ENCODE peak calls at places on chromosomes 3 and 15, in eight cellular contexts. L is GM12878, Q is upper lobe of left lung, K is HepG2, P is Panc1, W is K562, T is HCT116, J is GM23338. Z is an unnamed sample.

GRCh38 chr15:74050835-74051234 is 31.5 kb downstream of the GOLGA6A start:
- ATAC-seq in L (no peak), Q (no peak), K (no peak), P (no peak), W (no peak), T (no peak), J (no peak), Z (no peak)

GRCh38 chr15:57015897-57016296 is 97.5 kb downstream of the TCF12 start:
- ATAC-seq in L (no peak), Q (no peak), K (no peak), P (no peak), W (no peak), T (no peak), J (no peak), Z (no peak)

GRCh38 chr3:123258811-123259420 is 57.2 kb downstream of the SEC22A start:
- ATAC-seq in L (peak), Q (no peak), K (peak), P (peak), W (peak), T (peak), J (peak), Z (peak)

GRCh38 chr3:41630708-41631107 is 331.2 kb downstream of the ULK4 start:
- ATAC-seq in L (no peak), Q (no peak), K (peak), P (no peak), W (no peak), T (no peak), J (no peak), Z (no peak)

GRCh38 chr15:67067161-67067853 is 1.9 kb downstream of the SMAD3 start:
- ATAC-seq in L (peak), Q (no peak), K (no peak), P (no peak), W (peak), T (no peak), J (peak), Z (no peak)

GRCh38 chr3:78123058-78123457 is 1083.2 kb downstream of the ROBO2 start:
- ATAC-seq in L (no peak), Q (no peak), K (no peak), P (no peak), W (no peak), T (no peak), J (no peak), Z (no peak)

GRCh38 chr3:152404976-152405375 is 136.2 kb downstream of the MBNL1 start:
- ATAC-seq in L (no peak), Q (no peak), K (no peak), P (no peak), W (no peak), T (no peak), J (no peak), Z (no peak)

GRCh38 chr15:63069616-63069952 is 27.0 kb downstream of the TPM1 start:
- ATAC-seq in L (no peak), Q (no peak), K (no peak), P (no peak), W (no peak), T (no peak), J (no peak), Z (no peak)

GRCh38 chr3:171412054-171412453 is 48.2 kb downstream of the TNIK start:
- ATAC-seq in L (peak), Q (no peak), K (no peak), P (no peak), W (no peak), T (no peak), J (no peak), Z (no peak)

GRCh38 chr3:172766718-172767405 is 16.3 kb downstream of the ECT2 start:
- ATAC-seq in L (no peak), Q (no peak), K (no peak), P (no peak), W (no peak), T (no peak), J (no peak), Z (no peak)

GRCh38 chr15:31869640-31870335 is 160.5 kb upstream of the CHRNA7 start:
- ATAC-seq in L (no peak), Q (no peak), K (peak), P (peak), W (no peak), T (no peak), J (peak), Z (peak)

GRCh38 chr3:106446271-106446670 is 577.5 kb upstream of the CBLB start:
- ATAC-seq in L (no peak), Q (no peak), K (no peak), P (no peak), W (no peak), T (no peak), J (no peak), Z (no peak)

GRCh38 chr3:67278015-67278618 is 280.0 kb downstream of the KBTBD8 start:
- ATAC-seq in L (no peak), Q (peak), K (no peak), P (no peak), W (no peak), T (no peak), J (no peak), Z (no peak)

GRCh38 chr3:13400114-13400696 is 19.9 kb downstream of the NUP210 start:
- ATAC-seq in L (no peak), Q (no peak), K (no peak), P (no peak), W (no peak), T (no peak), J (no peak), Z (no peak)

GRCh38 chr15:33215941-33216872 is 21.7 kb upstream of the FMN1 start:
- ATAC-seq in L (peak), Q (no peak), K (no peak), P (no peak), W (peak), T (peak), J (peak), Z (no peak)

GRCh38 chr3:42164635-42165034 is 73.5 kb downstream of the TRAK1 start:
- ATAC-seq in L (no peak), Q (no peak), K (no peak), P (no peak), W (no peak), T (no peak), J (no peak), Z (peak)

GRCh38 chr3:39434574-39434973 is 28.1 kb downstream of the RPSA start:
- ATAC-seq in L (peak), Q (peak), K (no peak), P (no peak), W (no peak), T (no peak), J (no peak), Z (no peak)

GRCh38 chr3:535566-536416 is 339.2 kb downstream of the CHL1 start:
- ATAC-seq in L (no peak), Q (no peak), K (no peak), P (no peak), W (peak), T (no peak), J (no peak), Z (peak)

GRCh38 chr15:58297639-58298038 is 134.2 kb upstream of the LIPC start:
- ATAC-seq in L (no peak), Q (no peak), K (no peak), P (no peak), W (no peak), T (no peak), J (no peak), Z (no peak)

GRCh38 chr3:11136871-11137626 is 17.2 kb upstream of the HRH1 start:
- ATAC-seq in L (no peak), Q (peak), K (peak), P (peak), W (peak), T (peak), J (peak), Z (peak)

GRCh38 chr3:53789459-53789858 is 56.8 kb downstream of the CHDH start:
- ATAC-seq in L (no peak), Q (no peak), K (no peak), P (no peak), W (no peak), T (no peak), J (no peak), Z (no peak)

GRCh38 chr3:169658311-169658931 is 5.1 kb downstream of the MECOM start:
- ATAC-seq in L (no peak), Q (peak), K (no peak), P (no peak), W (no peak), T (no peak), J (peak), Z (no peak)

GRCh38 chr3:33030802-33031201 is 66.1 kb downstream of the GLB1 start:
- ATAC-seq in L (peak), Q (no peak), K (peak), P (no peak), W (peak), T (peak), J (peak), Z (no peak)

GRCh38 chr3:9976736-9977709 is 9.6 kb downstream of the EMC3 start:
- ATAC-seq in L (peak), Q (peak), K (peak), P (peak), W (peak), T (peak), J (no peak), Z (peak)

GRCh38 chr3:155603302-155603701 is 141.6 kb downstream of the PLCH1 start:
- ATAC-seq in L (no peak), Q (no peak), K (no peak), P (no peak), W (no peak), T (no peak), J (no peak), Z (no peak)

GRCh38 chr15:58038426-58039106 is 26.9 kb downstream of the ALDH1A2 start:
- ATAC-seq in L (no peak), Q (no peak), K (no peak), P (no peak), W (peak), T (no peak), J (no peak), Z (no peak)

GRCh38 chr3:14301558-14301957 is 100.8 kb upstream of the SLC6A6 start:
- ATAC-seq in L (no peak), Q (no peak), K (peak), P (no peak), W (no peak), T (no peak), J (peak), Z (no peak)

GRCh38 chr3:16824085-16824696 is 60.6 kb upstream of the PLCL2 start:
- ATAC-seq in L (peak), Q (no peak), K (no peak), P (no peak), W (no peak), T (no peak), J (no peak), Z (no peak)

GRCh38 chr3:194736277-194736895 is 50.7 kb downstream of the FAM43A start:
- ATAC-seq in L (no peak), Q (no peak), K (no peak), P (peak), W (no peak), T (no peak), J (no peak), Z (no peak)

GRCh38 chr3:48142316-48142870 is 45.8 kb downstream of the CDC25A start:
- ATAC-seq in L (no peak), Q (no peak), K (peak), P (no peak), W (no peak), T (no peak), J (peak), Z (no peak)

GRCh38 chr3:48402281-48402732 is 27.6 kb downstream of the PLXNB1 start:
- ATAC-seq in L (no peak), Q (peak), K (no peak), P (peak), W (no peak), T (peak), J (no peak), Z (peak)

GRCh38 chr3:154356009-154356408 is 31.7 kb upstream of the DHX36 start:
- ATAC-seq in L (no peak), Q (no peak), K (no peak), P (no peak), W (no peak), T (peak), J (no peak), Z (no peak)

GRCh38 chr3:81898336-81898735 is 136.9 kb upstream of the GBE1 start:
- ATAC-seq in L (no peak), Q (no peak), K (no peak), P (no peak), W (no peak), T (no peak), J (no peak), Z (no peak)

GRCh38 chr3:133926736-133927542 is 31.3 kb upstream of the RAB6B start:
- ATAC-seq in L (peak), Q (no peak), K (peak), P (peak), W (peak), T (no peak), J (peak), Z (peak)

GRCh38 chr3:133928136-133928893 is 32.6 kb upstream of the RAB6B start:
- ATAC-seq in L (no peak), Q (peak), K (no peak), P (no peak), W (no peak), T (no peak), J (no peak), Z (no peak)

GRCh38 chr3:133928903-133929607 is 33.4 kb upstream of the RAB6B start:
- ATAC-seq in L (no peak), Q (no peak), K (no peak), P (no peak), W (no peak), T (no peak), J (no peak), Z (no peak)

GRCh38 chr3:133925960-133926735 is 30.5 kb upstream of the RAB6B start:
- ATAC-seq in L (no peak), Q (no peak), K (peak), P (no peak), W (no peak), T (no peak), J (peak), Z (no peak)

GRCh38 chr3:133927543-133928066 is 31.9 kb upstream of the RAB6B start:
- ATAC-seq in L (peak), Q (peak), K (peak), P (peak), W (peak), T (peak), J (peak), Z (peak)
- TF ChIP-seq POLR2AphosphoS5 in L (no peak), Q (no peak), K (no peak), P (no peak), W (no peak), T (no peak), J (no peak), Z (no peak)

DNA sequence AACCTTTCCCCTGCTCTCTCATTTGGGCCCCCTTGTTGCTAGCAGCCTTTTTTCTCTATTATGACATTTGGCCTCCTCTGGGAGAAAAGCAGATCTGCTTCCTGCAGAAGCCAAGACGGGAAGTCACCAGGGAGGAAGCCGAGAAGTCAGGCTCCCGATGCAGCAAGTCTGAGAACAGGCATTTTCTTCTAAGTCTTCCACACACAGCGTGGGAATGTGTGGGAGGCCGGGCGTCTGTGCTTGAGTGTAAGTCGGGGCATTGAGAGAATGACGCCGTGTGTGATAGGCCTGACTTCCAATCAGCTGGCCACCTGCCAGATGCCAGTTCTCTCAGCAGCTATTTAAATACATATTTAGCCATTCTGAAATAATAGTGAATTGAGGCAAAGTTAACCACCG is 75.8 kb upstream of the FAM98B start:
- ATAC-seq in L (no peak), Q (peak), K (no peak), P (no peak), W (no peak), T (no peak), J (no peak), Z (peak)
- H3K4me3 ChIP-seq in L (no peak), Q (no peak), K (no peak), P (no peak), W (no peak), T (no peak), J (no peak), Z (no peak)

DNA sequence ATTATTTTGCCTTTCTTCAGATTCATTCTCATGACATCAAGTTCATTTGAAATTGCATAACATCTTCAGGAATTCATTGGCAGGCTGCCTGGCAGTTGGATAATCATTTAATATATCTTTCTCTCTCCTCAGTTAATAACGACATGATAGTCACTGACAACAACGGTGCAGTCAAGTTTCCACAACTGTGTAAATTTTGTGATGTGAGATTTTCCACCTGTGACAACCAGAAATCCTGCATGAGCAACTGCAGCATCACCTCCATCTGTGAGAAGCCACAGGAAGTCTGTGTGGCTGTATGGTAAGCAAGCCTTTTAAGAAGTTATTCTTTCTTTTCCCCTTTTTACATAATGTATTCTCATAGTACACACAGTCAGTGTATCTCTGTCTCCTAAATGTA is 38.2 kb downstream of the TGFBR2 start:
- ATAC-seq in L (peak), Q (no peak), K (no peak), P (no peak), W (no peak), T (no peak), J (no peak), Z (peak)
- TF ChIP-seq POLR2AphosphoS5 in L (no peak), Q (peak), K (no peak), P (no peak), W (no peak), T (no peak), J (no peak), Z (peak)

DNA sequence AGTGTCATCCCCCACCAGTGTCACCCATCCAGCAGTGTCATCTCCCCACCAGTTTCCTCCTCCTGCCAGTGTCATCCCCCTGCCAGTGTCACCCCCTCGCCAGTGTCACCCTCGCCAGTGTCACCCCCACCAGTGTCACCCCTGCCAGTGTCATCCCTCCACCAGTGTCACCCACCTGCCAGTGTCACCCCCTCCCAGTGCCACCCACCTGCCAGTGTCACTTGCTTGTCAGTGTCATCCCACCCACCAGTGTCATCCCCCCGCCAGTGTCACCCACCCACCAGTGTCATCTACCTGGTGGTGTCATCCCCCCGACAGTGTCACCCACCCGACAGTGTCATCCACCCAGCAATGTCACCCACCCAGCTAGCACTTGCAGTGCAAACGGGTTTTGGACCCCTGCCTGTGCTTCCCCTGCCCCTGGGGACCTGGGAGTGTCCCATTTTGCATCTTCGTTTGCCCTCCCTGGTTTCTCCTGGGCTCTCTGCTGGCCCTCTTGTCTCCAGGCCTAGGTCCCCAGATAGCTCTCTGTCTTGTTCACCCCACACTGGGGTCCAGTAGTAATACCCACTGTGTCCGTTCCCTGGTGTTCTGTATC is 99.8 kb upstream of the PRR20G start:
- ATAC-seq in L (no peak), Q (no peak), K (no peak), P (no peak), W (no peak), T (no peak), J (no peak), Z (no peak)
- H3K4me3 ChIP-seq in L (no peak), Q (no peak), K (no peak), P (no peak), W (no peak), T (no peak), J (no peak), Z (no peak)

GRCh38 chr15:96716100-96716499 is 385.6 kb downstream of the NR2F2 start:
- ATAC-seq in L (no peak), Q (no peak), K (no peak), P (no peak), W (no peak), T (no peak), J (no peak), Z (no peak)

GRCh38 chr15:96720251-96720650 is 389.8 kb downstream of the NR2F2 start:
- ATAC-seq in L (no peak), Q (no peak), K (peak), P (no peak), W (no peak), T (no peak), J (no peak), Z (no peak)

GRCh38 chr15:96720656-96721055 is 390.2 kb downstream of the NR2F2 start:
- ATAC-seq in L (no peak), Q (no peak), K (no peak), P (no peak), W (no peak), T (no peak), J (no peak), Z (no peak)
- TF ChIP-seq POLR2AphosphoS5 in L (no peak), Q (no peak), K (no peak), P (no peak), W (no peak), T (no peak), J (no peak), Z (no peak)

DNA sequence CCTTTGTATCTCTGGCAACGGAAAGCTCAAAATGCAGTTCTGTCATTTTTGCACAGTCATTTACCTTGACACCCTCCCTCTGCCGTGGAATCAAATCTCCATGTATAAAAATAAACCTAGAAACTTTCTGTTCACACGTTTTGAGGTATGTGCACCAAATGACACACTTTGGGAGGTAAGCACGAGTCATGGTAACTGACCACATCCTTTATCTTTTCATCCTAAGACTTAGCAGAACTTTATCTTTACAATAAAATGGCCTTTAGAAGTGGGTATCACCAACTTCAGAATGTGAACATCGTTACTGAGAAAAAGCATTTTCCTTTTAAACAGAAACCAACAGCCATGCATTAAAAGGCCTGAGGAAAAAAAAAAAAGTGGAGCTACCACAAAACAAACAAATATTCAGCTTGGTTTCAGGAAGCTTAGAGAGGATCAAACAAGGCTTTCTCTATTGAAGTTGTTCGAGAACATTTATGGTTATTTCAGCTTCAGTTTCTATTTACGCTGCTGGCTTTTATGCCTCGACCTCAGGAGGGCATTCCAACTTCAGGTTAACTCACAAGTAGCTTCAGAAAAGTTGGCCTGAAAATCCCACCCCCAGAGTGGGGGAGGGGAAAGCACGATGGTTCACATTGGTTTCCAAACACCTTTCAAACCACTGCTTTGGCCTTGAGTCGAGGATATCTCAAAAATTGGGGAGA is 171.1 kb upstream of the ICE2 start:
- ATAC-seq in L (peak), Q (no peak), K (no peak), P (no peak), W (no peak), T (no peak), J (peak), Z (no peak)
- H3K4me3 ChIP-seq in L (peak), Q (no peak), K (no peak), P (no peak), W (no peak), T (no peak), J (no peak), Z (no peak)

DNA sequence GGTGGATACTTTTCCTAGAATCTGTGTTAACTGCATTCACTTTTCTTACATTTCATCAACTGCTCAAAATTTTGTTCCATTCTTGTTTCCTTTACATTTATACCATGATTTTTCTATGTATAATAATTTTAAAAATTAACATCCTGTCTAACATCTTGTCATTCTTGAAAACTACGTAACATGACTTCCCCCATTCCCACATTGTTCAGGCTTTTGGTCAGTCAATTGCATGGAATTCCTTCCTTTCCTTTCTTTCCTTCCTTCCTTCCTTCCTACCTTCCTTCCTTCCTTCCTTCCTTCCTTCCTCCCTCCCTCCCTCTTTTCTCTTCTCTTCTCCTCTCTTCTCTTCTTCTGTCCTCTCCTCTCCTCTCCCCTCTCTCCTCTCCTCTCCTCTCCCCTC is 220.7 kb upstream of the TP63 start:
- ATAC-seq in L (no peak), Q (no peak), K (no peak), P (no peak), W (no peak), T (no peak), J (no peak), Z (no peak)
- TF ChIP-seq POLR2AphosphoS5 in L (no peak), Q (no peak), K (no peak), P (no peak), W (no peak), T (no peak), J (no peak), Z (no peak)

GRCh38 chr3:121654493-121655385 is 6.0 kb downstream of the HCLS1 start:
- ATAC-seq in L (peak), Q (no peak), K (no peak), P (no peak), W (no peak), T (no peak), J (no peak), Z (no peak)
- H3K4me3 ChIP-seq in L (peak), Q (no peak), K (no peak), P (no peak), W (no peak), T (no peak), J (no peak), Z (no peak)

Z was measured in gastroesophageal sphincter.